ENCODE peak calls at places on chromosomes 6 and 20, in five cellular contexts. D is endodermal cell, F is natural killer cell, I is foreskin fibroblast, S is neural crest cell. V is an unnamed sample.

GRCh38 chr6:3522561-3523287 is 65.9 kb upstream of the SLC22A23 start:
- DNase-seq in D (no peak), S (no peak), I (peak), F (no peak), V (no peak)

GRCh38 chr20:33796907-33797544 is 14.1 kb upstream of the CHMP4B start:
- DNase-seq in I (no peak), D (no peak), F (no peak), S (no peak), V (no peak)

GRCh38 chr6:56073761-56074160 is 173.6 kb downstream of the COL21A1 start:
- DNase-seq in D (no peak), I (no peak), F (no peak), S (no peak), V (no peak)

GRCh38 chr6:122789862-122790739 is 1.0 kb downstream of the SMPDL3A start:
- DNase-seq in D (peak), S (no peak), I (peak), F (no peak), V (peak)

GRCh38 chr20:46399401-46399800 is 7.0 kb downstream of the ELMO2 start:
- DNase-seq in D (peak), I (no peak), S (no peak), F (no peak), V (no peak)

GRCh38 chr6:130982941-130983456 is 80.0 kb downstream of the EPB41L2 start:
- DNase-seq in I (no peak), D (no peak), S (no peak), F (no peak), V (no peak)

GRCh38 chr20:61146006-61146405 is 106.1 kb upstream of the CDH4 start:
- DNase-seq in S (no peak), I (peak), F (no peak), D (no peak), V (no peak)

GRCh38 chr6:31660224-31660997 is at the start of gene C6orf47:
- DNase-seq in D (peak), I (peak), F (peak), S (peak), V (no peak)

GRCh38 chr20:54219751-54220426 is 12.0 kb downstream of the PFDN4 start:
- DNase-seq in D (no peak), F (no peak), I (peak), S (no peak), V (no peak)

GRCh38 chr6:145705561-145705960 is 29.8 kb downstream of the EPM2A start:
- DNase-seq in F (no peak), D (no peak), S (no peak), I (peak), V (no peak)

GRCh38 chr6:145699462-145699861 is 35.9 kb downstream of the EPM2A start:
- DNase-seq in S (no peak), D (no peak), I (peak), F (no peak), V (no peak)

GRCh38 chr6:145707397-145707796 is 27.9 kb downstream of the EPM2A start:
- DNase-seq in I (no peak), D (no peak), F (no peak), S (no peak), V (no peak)

GRCh38 chr6:145704153-145704781 is 31.1 kb downstream of the EPM2A start:
- DNase-seq in I (peak), S (no peak), D (no peak), F (no peak), V (no peak)
- TF ChIP-seq CTCF in I (peak), S (peak), D (peak), F (peak), V (peak)

DNA sequence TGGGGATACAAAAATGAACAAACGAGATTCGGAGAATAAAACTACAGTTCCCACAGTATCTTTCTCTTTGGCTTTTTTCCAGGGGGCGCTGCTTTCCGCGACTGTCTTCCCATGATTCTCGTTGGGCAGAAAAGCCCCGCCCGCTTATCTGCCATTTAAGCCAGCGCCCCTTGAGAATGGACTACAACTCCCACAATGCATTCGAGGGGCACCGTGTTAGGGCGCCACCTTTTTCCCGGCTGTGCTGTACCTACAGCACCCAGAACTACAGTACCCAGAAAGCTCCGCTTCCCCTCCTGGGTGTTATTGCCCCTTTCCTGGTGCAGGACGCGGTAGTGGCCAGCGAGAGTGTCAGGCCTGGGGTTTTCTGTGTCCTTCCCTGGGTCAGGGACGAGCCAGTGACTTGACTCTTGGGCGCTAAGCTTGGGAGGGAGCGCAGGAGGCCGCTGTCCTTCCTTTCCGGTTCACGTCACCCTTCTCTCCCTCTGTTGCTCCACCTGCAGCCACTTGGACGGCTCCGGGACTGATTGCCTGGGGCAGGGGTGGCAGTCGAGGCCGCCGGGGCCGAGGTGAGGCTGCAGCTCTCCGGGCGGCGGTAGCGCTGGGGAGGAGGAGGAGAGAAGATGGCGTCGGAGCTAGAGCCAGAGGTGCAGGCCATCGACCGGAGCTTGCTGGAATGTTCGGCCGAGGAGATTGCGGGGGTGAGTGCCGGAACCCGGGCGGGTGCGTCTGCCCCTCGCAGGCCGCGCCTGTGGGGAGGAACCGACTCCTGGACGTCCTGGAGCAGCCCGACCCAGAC is at the start of gene UBR2:
- DNase-seq in F (peak), I (peak), D (peak), S (peak), V (peak)
- TF ChIP-seq CTCF in F (no peak), I (peak), D (peak), S (peak), V (peak)

DNA sequence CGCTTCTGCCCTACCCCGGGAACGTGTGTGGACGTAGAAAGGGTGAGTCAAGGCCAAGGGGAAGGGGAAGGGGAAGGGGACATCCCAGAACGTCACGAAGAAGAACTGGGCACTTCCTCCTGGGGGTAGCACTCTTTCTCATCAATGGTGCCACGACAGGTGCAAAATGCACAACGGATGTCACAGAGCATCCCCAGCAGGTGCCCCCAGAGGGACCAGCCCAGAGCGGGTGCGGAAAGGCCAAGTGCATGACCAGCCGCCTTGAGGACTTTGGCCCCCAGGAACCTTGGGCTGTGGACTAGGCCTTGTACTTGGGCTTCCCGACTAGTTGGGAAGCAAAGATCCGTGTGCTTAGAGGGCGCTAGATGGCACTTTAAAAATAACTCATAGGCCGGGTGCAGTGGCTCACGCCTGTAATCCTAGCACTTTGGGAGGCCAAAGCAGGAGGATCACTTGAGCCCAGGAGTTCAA is 12.1 kb upstream of the SRC start:
- DNase-seq in I (no peak), D (no peak), F (no peak), S (no peak), V (peak)
- TF ChIP-seq CTCF in I (no peak), D (no peak), F (no peak), S (no peak), V (no peak)

DNA sequence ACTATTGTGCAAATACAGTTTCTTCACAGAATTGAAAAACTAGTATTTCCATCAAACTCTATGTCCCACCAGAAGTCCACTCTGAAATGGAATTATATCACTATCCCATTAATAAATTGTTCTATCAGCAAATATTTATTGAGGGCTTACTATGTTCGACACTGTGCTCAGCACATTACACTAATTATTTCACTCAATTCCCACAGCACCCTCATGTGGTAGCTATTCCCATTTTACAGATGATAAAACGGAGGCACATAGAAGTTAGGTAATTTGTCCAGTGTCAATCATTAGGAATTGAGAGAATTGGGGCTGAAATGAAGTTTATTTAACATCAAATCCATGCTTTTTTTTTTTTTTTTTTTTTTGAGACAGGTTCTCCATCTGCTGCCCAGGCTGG is 52.5 kb downstream of the MKKS start:
- DNase-seq in I (peak), D (no peak), S (no peak), F (no peak), V (no peak)
- TF ChIP-seq CTCF in I (no peak), D (peak), S (no peak), F (peak), V (no peak)

GRCh38 chr6:84967389-84967788 is 203.0 kb upstream of the TBX18 start:
- DNase-seq in D (peak), S (peak), F (no peak), I (peak), V (no peak)
- TF ChIP-seq CTCF in D (peak), S (peak), F (no peak), I (peak), V (no peak)

GRCh38 chr20:20211988-20212518 is 155.9 kb upstream of the INSM1 start:
- DNase-seq in F (no peak), D (no peak), S (no peak), I (no peak), V (no peak)
- TF ChIP-seq CTCF in F (no peak), D (no peak), S (no peak), I (no peak), V (no peak)

GRCh38 chr6:52102330-52102932 is 15.0 kb upstream of the PKHD1 start:
- DNase-seq in I (no peak), S (no peak), D (peak), F (no peak), V (no peak)

GRCh38 chr6:52103661-52104060 is 16.2 kb upstream of the PKHD1 start:
- DNase-seq in F (no peak), I (no peak), S (no peak), D (no peak), V (no peak)

DNA sequence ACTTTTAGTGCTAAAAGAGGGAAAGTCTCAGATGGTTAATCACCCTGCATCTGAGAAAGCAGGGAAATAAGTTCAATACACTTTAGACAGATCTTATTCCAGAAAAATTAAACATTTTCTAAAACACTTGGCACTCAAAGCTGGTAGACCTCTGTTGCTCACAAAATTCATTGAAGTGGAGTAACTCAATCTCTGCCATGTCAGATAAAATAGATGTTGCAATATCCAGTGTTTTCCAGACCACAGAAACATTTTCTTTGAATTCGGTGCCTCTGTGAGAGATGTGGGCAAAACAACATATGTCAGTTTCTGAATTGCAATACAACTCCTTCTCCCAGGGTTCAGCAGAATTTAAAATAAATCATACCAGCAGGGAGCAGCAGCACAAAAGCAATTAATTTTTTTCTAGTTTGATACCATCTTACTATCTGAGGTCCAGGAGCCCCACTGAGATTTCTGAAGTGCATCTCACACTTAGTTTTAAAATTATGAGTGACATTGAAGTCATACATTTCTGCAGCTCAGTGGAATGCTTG is 11.3 kb upstream of the PKHD1 start:
- DNase-seq in D (no peak), F (no peak), S (no peak), I (no peak), V (no peak)
- TF ChIP-seq CTCF in D (no peak), F (no peak), S (no peak), I (no peak), V (no peak)

DNA sequence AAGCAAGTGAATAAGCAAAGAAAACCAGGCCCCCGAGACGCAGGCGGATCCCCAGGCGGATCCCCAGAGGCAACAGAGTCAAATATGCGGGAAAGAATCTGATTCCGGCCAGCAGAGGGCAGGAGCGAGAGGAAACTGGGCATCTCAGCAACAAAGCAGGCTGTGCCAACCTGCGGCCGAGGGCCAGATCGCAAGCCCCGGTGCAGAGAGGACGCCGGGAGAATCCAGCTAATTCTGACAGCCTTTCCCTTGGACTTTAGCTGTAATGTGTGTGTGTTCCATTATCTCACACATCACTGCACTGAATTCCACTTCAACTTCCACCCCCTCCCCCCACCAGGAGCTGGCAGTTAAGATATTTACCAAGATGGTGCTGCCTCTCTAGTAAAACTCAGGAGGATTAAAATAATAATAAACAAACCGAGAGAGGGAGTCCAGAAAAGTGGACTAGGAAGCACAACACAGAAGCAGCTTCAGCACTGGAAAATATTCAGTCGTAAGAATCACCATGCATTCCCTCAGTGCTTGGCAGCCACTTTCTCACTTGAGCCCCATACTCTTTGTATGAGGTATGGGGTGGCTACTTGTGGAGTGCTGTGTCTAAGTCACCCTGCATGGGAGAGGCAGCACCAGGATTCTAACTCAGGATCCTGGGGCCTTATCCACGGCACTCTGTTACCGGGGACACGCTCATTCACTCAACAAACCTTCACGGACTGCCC is 66.2 kb upstream of the SNX9 start:
- DNase-seq in I (peak), F (peak), D (peak), S (peak), V (peak)
- TF ChIP-seq CTCF in I (peak), F (peak), D (peak), S (peak), V (peak)